ENCODE peak calls at places on chromosomes 2 and 18, in nine cellular contexts. B, X, O, K, D, N, E, Q and M are unnamed samples.
A peak's percentile ranks its signal among the peaks of the same experiment; 100 is the strongest.

GRCh38 chr2:81235601-81236000 is 931.0 kb upstream of the LRRTM1 start:
- DNase-seq in E (no peak), X (no peak), Q (no peak), K (no peak), B (no peak), D (no peak), N (no peak), O (no peak), M (no peak)

GRCh38 chr2:235734700-235735205 is 240.9 kb downstream of the AGAP1 start:
- DNase-seq in D (no peak), O (no peak), X (no peak), N (no peak), Q (no peak), B (no peak), E (no peak), K (no peak), M (no peak)

GRCh38 chr18:35376393-35376741 is 770 bp downstream of the ZNF396 start:
- DNase-seq in E (no peak), D (no peak), N (no peak), K (peak; percentile 25), O (no peak), X (peak; percentile 68), B (peak; percentile 30), Q (peak; percentile 73), M (no peak)

GRCh38 chr2:190408538-190409271 is 550 bp downstream of the MFSD6 start:
- DNase-seq in X (peak; percentile 65), D (no peak), Q (peak; percentile 87), B (peak; percentile 86), E (peak; percentile 62), K (peak; percentile 67), N (no peak), O (peak; percentile 36), M (no peak)

GRCh38 chr2:100785621-100786296 is 34.2 kb upstream of the NPAS2 start:
- DNase-seq in B (no peak), O (no peak), D (no peak), K (peak; percentile 47), X (no peak), E (no peak), Q (no peak), N (peak; percentile 69), M (no peak)

GRCh38 chr2:113812204-113812603 is 55.8 kb upstream of the SLC35F5 start:
- DNase-seq in B (no peak), Q (no peak), N (no peak), D (peak; percentile 50), K (no peak), X (no peak), O (peak; percentile 32), E (no peak), M (no peak)

GRCh38 chr2:818233-818632 is 132.4 kb upstream of the SNTG2 start:
- DNase-seq in E (no peak), K (no peak), X (no peak), N (no peak), D (no peak), Q (no peak), B (no peak), O (no peak), M (no peak)

GRCh38 chr2:144356402-144356801 is 163.5 kb downstream of the ZEB2 start:
- DNase-seq in N (no peak), X (no peak), D (peak; percentile 11), Q (no peak), O (no peak), B (no peak), K (no peak), E (no peak), M (no peak)

GRCh38 chr2:235960011-235960715 is 208.0 kb downstream of the GBX2 start:
- DNase-seq in E (no peak), N (no peak), K (no peak), Q (no peak), B (no peak), O (no peak), D (no peak), X (no peak), M (no peak)

GRCh38 chr2:111896007-111896406 is 2.4 kb upstream of the MERTK start:
- DNase-seq in E (no peak), B (no peak), O (no peak), K (peak; percentile 46), N (no peak), D (no peak), Q (no peak), X (peak; percentile 51), M (no peak)

GRCh38 chr2:112891333-112891950 is 19.5 kb upstream of the IL37 start:
- DNase-seq in Q (no peak), D (no peak), N (peak; percentile 95), E (no peak), B (no peak), O (no peak), X (no peak), K (peak; percentile 45), M (peak; percentile 96)

GRCh38 chr2:8426577-8426976 is 255.3 kb upstream of the ID2 start:
- DNase-seq in N (no peak), D (no peak), K (no peak), O (no peak), X (no peak), B (no peak), E (no peak), Q (no peak), M (no peak)

GRCh38 chr18:75016025-75016717 is 192.8 kb downstream of the PTGR3 start:
- DNase-seq in N (no peak), D (no peak), Q (no peak), K (no peak), E (no peak), B (no peak), O (no peak), X (no peak), M (no peak)

GRCh38 chr18:48660346-48661228 is 121.8 kb downstream of the CTIF start:
- DNase-seq in O (no peak), K (no peak), D (no peak), X (no peak), B (no peak), E (no peak), N (no peak), Q (no peak), M (no peak)

GRCh38 chr2:159684796-159685195 is 27.5 kb upstream of the MARCHF7 start:
- DNase-seq in E (no peak), O (no peak), N (peak; percentile 64), Q (no peak), D (peak; percentile 75), X (no peak), B (no peak), K (no peak), M (no peak)

GRCh38 chr2:234275515-234275914 is 221.4 kb downstream of the ARL4C start:
- DNase-seq in X (no peak), B (no peak), D (no peak), N (no peak), O (peak; percentile 19), E (no peak), Q (no peak), K (no peak), M (no peak)

DNA sequence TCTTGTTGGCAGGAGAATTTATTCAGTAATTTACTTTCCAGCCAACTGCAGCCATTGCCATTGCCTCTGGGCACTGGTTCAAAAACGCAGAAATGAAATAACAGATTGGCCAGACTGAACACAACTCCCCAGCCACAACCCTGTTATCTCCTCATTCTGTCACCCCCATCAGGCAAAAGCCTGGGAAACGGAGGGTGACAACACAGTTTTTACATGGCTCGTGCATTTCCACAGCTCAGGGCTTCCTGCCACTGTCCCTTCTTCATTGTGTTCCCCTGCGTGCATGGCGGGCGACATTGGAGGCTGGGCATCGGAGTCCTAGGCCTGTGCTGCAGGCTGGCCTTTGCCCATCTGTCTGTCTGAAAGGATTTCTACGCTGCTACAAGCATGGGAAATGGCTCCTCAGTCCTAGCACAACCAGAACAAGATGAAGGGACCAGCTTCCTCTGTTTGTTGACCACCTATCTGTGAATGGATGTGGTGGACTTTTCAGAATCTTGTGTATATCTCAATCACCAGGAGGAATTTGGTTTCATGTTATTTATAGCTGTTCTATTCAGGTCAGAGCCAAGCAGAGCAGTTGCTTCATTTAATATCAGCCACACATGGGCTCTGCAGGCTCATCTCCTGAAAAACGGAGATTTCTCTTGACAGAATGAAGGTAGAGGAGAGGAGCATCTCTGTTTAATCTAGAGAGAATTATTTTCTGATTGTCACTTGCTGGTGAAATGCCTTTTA is 107.0 kb downstream of the MGAT5 start:
- DNase-seq in E (no peak), K (no peak), B (no peak), Q (no peak), O (no peak), X (peak; percentile 58), N (no peak), D (no peak), M (no peak)
- H3K27ac ChIP-seq in E (no peak overlapping the region), K (no peak overlapping the region), B (no peak overlapping the region), Q (no peak overlapping the region), O (peak overlapping the region; percentile 33), X (peak overlapping the region; percentile 94), N (no peak overlapping the region), D (no peak overlapping the region), M (no peak overlapping the region)

GRCh38 chr2:150588210-150588870 is 100.9 kb upstream of the RND3 start:
- DNase-seq in B (no peak), E (no peak), N (no peak), D (no peak), O (no peak), X (no peak), K (no peak), Q (no peak), M (no peak)
- H3K27ac ChIP-seq in B (no peak overlapping the region), E (no peak overlapping the region), N (no peak overlapping the region), D (peak overlapping the region; percentile 93), O (no peak overlapping the region), X (no peak overlapping the region), K (no peak overlapping the region), Q (no peak overlapping the region), M (peak overlapping the region; percentile 76)

DNA sequence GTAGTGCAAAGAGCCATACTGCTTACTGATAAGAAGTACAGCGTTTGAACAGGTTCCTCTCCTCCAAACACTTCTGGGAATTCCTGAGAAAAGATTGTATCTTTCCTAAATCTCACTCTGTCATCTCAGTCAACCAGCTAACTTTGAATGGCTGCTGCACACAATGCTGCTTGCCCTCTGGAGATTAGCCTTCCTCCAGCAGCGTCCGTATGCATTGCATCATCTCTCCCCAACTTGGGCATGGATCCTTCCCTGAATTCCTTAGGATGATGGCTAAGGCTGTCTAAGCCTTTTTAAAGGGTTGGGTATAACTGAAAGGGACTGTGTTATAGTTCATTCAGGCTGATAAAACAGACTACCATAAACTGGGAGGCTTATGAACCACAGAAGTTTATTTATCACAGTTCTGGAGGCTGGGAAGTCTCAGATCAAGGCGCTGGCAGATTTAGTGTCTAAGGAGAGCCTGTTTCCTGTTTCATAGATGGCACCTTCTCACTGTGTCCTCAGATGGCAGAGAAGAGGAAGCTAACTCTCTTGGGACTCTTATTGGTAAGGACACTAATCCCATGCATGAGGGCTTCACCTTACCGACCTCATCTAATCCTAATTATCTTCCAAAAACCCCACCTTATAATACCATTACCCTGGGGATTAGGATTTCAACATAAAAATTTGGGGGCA is 105.3 kb downstream of the PAX3 start:
- DNase-seq in B (no peak), E (no peak), Q (no peak), N (no peak), O (peak; percentile 15), K (no peak), X (no peak), D (no peak), M (no peak)
- H3K27ac ChIP-seq in B (no peak overlapping the region), E (no peak overlapping the region), Q (no peak overlapping the region), N (no peak overlapping the region), O (peak overlapping the region; percentile 45), K (no peak overlapping the region), X (no peak overlapping the region), D (no peak overlapping the region), M (no peak overlapping the region)

DNA sequence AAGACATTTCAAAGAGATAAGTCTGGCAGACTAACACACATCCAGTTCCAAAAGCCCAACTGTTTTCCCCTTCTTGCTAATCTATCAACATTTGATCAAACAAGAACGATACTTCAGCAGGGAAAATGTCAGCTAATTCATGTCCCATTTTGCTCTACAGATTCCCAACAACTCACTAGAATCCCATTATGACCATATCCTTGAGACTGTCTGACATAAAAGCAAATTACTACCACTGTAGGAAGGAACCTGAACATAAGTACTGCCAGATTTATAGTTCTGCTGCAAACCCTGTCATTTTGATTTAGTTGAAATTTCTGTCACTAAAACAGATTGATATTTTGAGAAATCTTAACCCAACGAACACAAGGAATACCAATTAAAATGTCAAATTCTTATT is 193.0 kb upstream of the REG3G start:
- DNase-seq in O (no peak), D (no peak), E (no peak), B (no peak), K (no peak), N (no peak), Q (no peak), X (no peak), M (no peak)
- H3K27ac ChIP-seq in O (no peak overlapping the region), D (no peak overlapping the region), E (no peak overlapping the region), B (no peak overlapping the region), K (no peak overlapping the region), N (no peak overlapping the region), Q (no peak overlapping the region), X (no peak overlapping the region), M (no peak overlapping the region)